ENCODE peak calls at places on chromosomes 6 and 20, in seven cellular contexts. K, P, A, O, J, X and I are unnamed samples.

GRCh38 chr6:48474764-48475674 is 364.0 kb upstream of the PTCHD4 start:
- DNase-seq in K (no peak), P (no peak), A (no peak), O (no peak), J (no peak), X (no peak), I (no peak)

GRCh38 chr6:98833101-98834059 is 994 bp upstream of the POU3F2 start:
- DNase-seq in K (peak), P (no peak), A (no peak), O (no peak), J (peak), X (no peak), I (no peak)

GRCh38 chr6:22886881-22887581 is 317.7 kb downstream of the HDGFL1 start:
- DNase-seq in K (no peak), P (no peak), A (no peak), O (no peak), J (no peak), X (no peak), I (peak)

GRCh38 chr20:35571566-35571965 is 29.7 kb downstream of the ERGIC3 start:
- DNase-seq in K (no peak), P (no peak), A (no peak), O (no peak), J (no peak), X (no peak), I (no peak)

GRCh38 chr6:32152414-32153251 is 894 bp upstream of the PRRT1 start:
- DNase-seq in K (no peak), P (no peak), A (no peak), O (no peak), J (peak), X (peak), I (no peak)

GRCh38 chr6:72418495-72418894 is 203.4 kb upstream of the KCNQ5 start:
- DNase-seq in K (no peak), P (no peak), A (no peak), O (no peak), J (no peak), X (no peak), I (no peak)

GRCh38 chr6:137571854-137572253 is 77.7 kb upstream of the OLIG3 start:
- DNase-seq in K (peak), P (peak), A (no peak), O (peak), J (peak), X (peak), I (no peak)

GRCh38 chr6:28922841-28923317 is 906 bp downstream of the TRIM27 start:
- DNase-seq in K (peak), P (no peak), A (no peak), O (no peak), J (peak), X (no peak), I (no peak)

GRCh38 chr6:170181338-170181690 is 109.6 kb downstream of the DLL1 start:
- DNase-seq in K (no peak), P (no peak), A (no peak), O (no peak), J (no peak), X (no peak), I (no peak)

GRCh38 chr20:25302596-25302995 is 54.7 kb downstream of the PYGB start:
- DNase-seq in K (no peak), P (no peak), A (no peak), O (no peak), J (no peak), X (no peak), I (no peak)

GRCh38 chr20:8997720-8998119 is 71.2 kb upstream of the PLCB4 start:
- DNase-seq in K (no peak), P (no peak), A (no peak), O (no peak), J (no peak), X (peak), I (no peak)

GRCh38 chr6:161369339-161369738 is 95.5 kb upstream of the AGPAT4 start:
- DNase-seq in K (no peak), P (no peak), A (no peak), O (no peak), J (no peak), X (no peak), I (no peak)

GRCh38 chr6:70270287-70271005 is 32.4 kb downstream of the COL9A1 start:
- DNase-seq in K (no peak), P (no peak), A (no peak), O (no peak), J (no peak), X (no peak), I (peak)

GRCh38 chr6:158737710-158738615 is 81.2 kb downstream of the EZR start:
- DNase-seq in K (no peak), P (no peak), A (no peak), O (no peak), J (no peak), X (no peak), I (no peak)

GRCh38 chr6:13427838-13428527 is 59.4 kb downstream of the GFOD1 start:
- DNase-seq in K (no peak), P (peak), A (peak), O (no peak), J (no peak), X (peak), I (peak)

GRCh38 chr6:30935018-30935417 is 3.0 kb upstream of the SFTA2 start:
- DNase-seq in K (no peak), P (no peak), A (no peak), O (no peak), J (no peak), X (peak), I (no peak)

GRCh38 chr6:144390886-144391285 is 105.8 kb downstream of the UTRN start:
- DNase-seq in K (no peak), P (no peak), A (no peak), O (no peak), J (no peak), X (no peak), I (no peak)

GRCh38 chr6:18307006-18307405 is 42.7 kb upstream of the DEK start:
- DNase-seq in K (no peak), P (no peak), A (no peak), O (no peak), J (no peak), X (no peak), I (no peak)

GRCh38 chr20:48852609-48853008 is 24.8 kb upstream of the PREX1 start:
- DNase-seq in K (no peak), P (no peak), A (no peak), O (no peak), J (no peak), X (no peak), I (no peak)

GRCh38 chr6:159988983-159989454 is 20.1 kb downstream of the IGF2R start:
- DNase-seq in K (no peak), P (no peak), A (no peak), O (no peak), J (no peak), X (peak), I (no peak)

GRCh38 chr6:11815231-11815630 is 36.6 kb upstream of the ADTRP start:
- DNase-seq in K (no peak), P (no peak), A (no peak), O (no peak), J (no peak), X (no peak), I (no peak)

GRCh38 chr6:24228681-24229255 is 102.8 kb downstream of the NRSN1 start:
- DNase-seq in K (no peak), P (no peak), A (no peak), O (peak), J (no peak), X (no peak), I (no peak)

GRCh38 chr6:24227556-24227955 is 101.5 kb downstream of the NRSN1 start:
- DNase-seq in K (no peak), P (no peak), A (no peak), O (no peak), J (no peak), X (no peak), I (no peak)

GRCh38 chr6:24229694-24230093 is 103.7 kb downstream of the NRSN1 start:
- DNase-seq in K (no peak), P (no peak), A (no peak), O (no peak), J (no peak), X (no peak), I (no peak)

GRCh38 chr6:24234043-24234442 is 108.0 kb downstream of the NRSN1 start:
- DNase-seq in K (no peak), P (no peak), A (no peak), O (no peak), J (no peak), X (no peak), I (no peak)

DNA sequence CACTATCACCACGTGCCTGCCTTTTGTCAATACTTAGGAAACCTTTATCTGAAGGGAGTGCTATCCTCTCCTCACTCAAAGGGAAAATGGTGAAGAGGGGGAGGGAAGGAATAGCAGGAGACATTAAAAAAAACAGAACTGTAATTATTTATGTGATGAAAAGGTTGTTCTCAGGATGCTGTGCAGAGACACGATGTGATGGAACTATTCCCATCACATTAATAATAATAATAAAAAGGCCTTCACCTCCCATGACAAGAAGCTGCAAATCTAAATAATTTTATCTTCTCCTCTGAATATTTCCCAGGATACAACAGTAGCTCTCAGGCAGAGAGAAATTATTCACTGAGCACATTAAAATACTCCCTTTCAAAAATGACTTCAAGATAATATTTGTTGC is 105.6 kb downstream of the NRSN1 start:
- DNase-seq in K (no peak), P (no peak), A (no peak), O (no peak), J (no peak), X (no peak), I (no peak)
- TF ChIP-seq TAF1 in K (no peak), P (no peak), A (no peak), O (no peak), J (no peak), X (no peak), I (no peak)

GRCh38 chr20:58308680-58309527 is 611 bp upstream of the RAB22A start:
- DNase-seq in K (peak), P (peak), A (peak), O (no peak), J (peak), X (peak), I (no peak)
- TF ChIP-seq POLR2AphosphoS5 in K (peak), P (no peak), A (no peak), O (no peak), J (peak), X (no peak), I (peak)

DNA sequence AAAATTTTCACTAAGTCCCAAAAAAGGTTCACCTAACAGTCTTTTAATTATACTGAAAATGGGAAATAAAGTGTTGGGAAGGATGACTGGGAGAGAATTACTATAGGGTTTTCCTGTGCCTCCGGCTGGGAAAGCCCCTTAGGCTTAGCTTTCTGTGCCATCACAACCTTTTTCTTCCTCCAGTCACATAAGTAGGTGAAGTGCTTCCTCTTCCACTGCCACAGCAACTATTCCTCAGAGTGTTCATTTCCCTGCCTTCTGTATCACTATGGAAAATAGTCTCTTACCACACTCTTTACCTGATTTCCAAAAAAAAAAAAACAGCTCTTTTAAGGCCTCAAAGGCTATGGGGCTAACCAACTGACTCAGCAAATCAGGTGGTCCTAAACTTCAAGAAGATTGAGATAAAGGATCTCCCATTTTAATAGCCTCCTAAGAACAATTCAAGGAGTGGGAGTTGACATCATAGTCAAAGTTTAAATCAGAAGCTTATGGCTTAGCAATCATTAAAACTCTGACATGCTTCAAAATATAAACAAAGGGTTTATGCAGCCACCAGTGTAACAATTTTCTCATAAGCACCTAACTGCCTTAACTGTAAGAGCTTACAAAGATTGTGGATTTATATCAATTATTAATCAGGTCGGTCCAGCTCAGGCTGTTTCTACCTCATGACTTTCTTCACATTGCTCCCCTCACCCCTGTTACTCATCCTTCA is 95.4 kb downstream of the RNGTT start:
- DNase-seq in K (no peak), P (no peak), A (no peak), O (no peak), J (no peak), X (no peak), I (no peak)
- TF ChIP-seq TAF1 in K (no peak), P (no peak), A (no peak), O (no peak), J (no peak), X (no peak), I (no peak)

GRCh38 chr6:129709451-129709908 is 497 bp downstream of the ARHGAP18 start:
- DNase-seq in K (no peak), P (no peak), A (no peak), O (no peak), J (no peak), X (peak), I (no peak)

GRCh38 chr6:129710722-129711631 is 1.0 kb upstream of the ARHGAP18 start:
- DNase-seq in K (no peak), P (no peak), A (no peak), O (no peak), J (no peak), X (no peak), I (no peak)

GRCh38 chr6:129708496-129709216 is 1.3 kb downstream of the ARHGAP18 start:
- DNase-seq in K (no peak), P (no peak), A (no peak), O (no peak), J (no peak), X (no peak), I (no peak)

GRCh38 chr6:129707882-129708495 is 2.0 kb downstream of the ARHGAP18 start:
- DNase-seq in K (no peak), P (no peak), A (no peak), O (no peak), J (no peak), X (no peak), I (no peak)

DNA sequence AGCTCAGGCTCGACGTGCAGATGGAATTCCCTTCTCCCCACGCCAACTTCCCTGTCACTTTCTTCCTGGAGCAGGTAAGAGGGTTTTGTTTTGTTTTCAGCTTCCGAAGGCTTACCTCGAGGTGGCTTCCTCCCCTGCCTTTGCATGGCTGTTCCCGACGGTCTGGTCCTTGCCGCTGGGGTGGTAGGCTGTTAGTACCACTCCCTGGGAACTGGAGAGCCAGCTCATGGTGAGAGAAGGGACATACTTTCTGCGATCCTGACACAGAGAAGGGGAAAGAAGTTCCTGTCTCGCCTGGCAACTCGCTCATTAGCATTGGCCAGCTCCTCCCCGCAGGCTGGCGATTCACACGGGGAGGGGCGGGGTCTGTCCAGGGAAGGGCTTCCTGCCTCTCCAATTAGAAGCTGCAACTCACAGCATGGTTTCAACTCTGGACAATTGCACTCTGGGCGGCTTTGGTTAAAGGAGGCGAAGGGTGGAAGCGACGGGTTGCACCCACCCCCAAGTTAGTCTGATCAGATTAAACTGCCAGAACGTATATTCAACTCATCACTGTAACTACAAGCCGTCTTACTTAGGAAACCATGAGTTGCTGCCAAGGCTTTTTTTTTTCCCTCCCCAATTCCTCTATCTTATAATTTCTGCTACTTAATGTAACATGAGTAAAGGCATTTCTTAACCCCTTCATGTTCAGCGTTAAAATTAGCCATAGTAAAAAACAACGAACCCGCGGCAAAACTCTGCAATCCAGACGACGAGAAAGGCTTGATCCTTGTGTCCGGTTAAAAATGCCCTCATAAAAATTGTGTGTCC is at the start of gene ARHGAP18:
- DNase-seq in K (peak), P (peak), A (peak), O (peak), J (peak), X (peak), I (peak)
- TF ChIP-seq POLR2AphosphoS5 in K (no peak), P (peak), A (peak), O (peak), J (peak), X (peak), I (peak)

DNA sequence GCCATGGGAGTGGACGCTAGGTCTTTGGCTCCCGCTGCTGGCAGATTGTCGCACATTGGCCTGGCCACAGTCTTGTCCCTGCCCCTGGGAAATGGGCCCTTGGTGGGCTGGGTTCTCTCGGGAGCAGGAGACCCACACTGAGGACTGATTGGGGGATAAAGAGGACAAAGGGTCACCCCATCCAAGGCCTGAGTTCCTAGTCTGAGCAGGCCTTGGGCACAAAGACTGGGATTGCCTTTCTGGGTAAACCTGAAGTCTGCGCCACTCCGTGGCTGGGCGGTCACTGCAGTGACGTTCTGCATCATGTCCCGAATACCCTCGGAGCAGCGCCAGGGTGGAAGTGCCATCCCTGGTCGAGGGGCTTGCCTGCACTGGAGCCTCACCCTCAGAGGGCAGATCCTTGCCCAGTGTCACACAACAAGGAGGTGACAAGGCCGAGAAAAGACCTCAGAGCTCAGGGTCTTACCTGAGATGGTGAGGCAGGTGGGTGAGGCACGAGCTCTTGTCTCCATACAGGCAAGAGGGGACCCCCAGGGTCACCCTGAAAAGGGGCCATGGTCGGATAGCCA is 36.1 kb upstream of the ZBP1 start:
- DNase-seq in K (peak), P (no peak), A (peak), O (no peak), J (peak), X (peak), I (no peak)
- TF ChIP-seq TAF1 in K (no peak), P (no peak), A (no peak), O (no peak), J (no peak), X (no peak), I (no peak)